ENCODE peak calls at places on chromosome 4, in five cellular contexts. G is pancreas, X is left colon, N is islet precursor cell, U is NCI-H1694 treated with DMSO at 0.1 percent for 48 hours. T is an unnamed sample.
A peak's percentile ranks its signal among the peaks of the same experiment; 100 is the strongest.

GRCh38 chr4:22500128-22500611 is 15.7 kb downstream of the ADGRA3 start:
- DNase-seq in N (no peak), G (no peak), X (peak; percentile 61), U (no peak), T (no peak)

GRCh38 chr4:106830879-106831278 is 205.2 kb downstream of the DKK2 start:
- DNase-seq in U (no peak), N (no peak), X (no peak), G (no peak), T (no peak)

GRCh38 chr4:136864580-136865185 is 667.6 kb downstream of the PCDH18 start:
- DNase-seq in U (peak; percentile 72), X (no peak), N (peak; percentile 50), G (no peak), T (no peak)

GRCh38 chr4:177879851-177880250 is 437.6 kb upstream of the AGA start:
- DNase-seq in N (peak; percentile 61), X (no peak), U (no peak), G (no peak), T (no peak)

GRCh38 chr4:65050786-65051185 is 619.5 kb downstream of the EPHA5 start:
- DNase-seq in U (no peak), X (no peak), G (no peak), N (no peak), T (no peak)

GRCh38 chr4:108762559-108763225 is at the start of gene ETNPPL:
- DNase-seq in U (no peak), X (no peak), N (peak; percentile 74), G (peak; percentile 71), T (no peak)

GRCh38 chr4:36303430-36304137 is 22.2 kb downstream of the DTHD1 start:
- DNase-seq in U (no peak), X (no peak), G (no peak), N (no peak), T (peak; percentile 75)

GRCh38 chr4:182736207-182736606 is 181.0 kb downstream of the DCTD start:
- DNase-seq in N (no peak), X (no peak), G (no peak), U (peak; percentile 86), T (no peak)

GRCh38 chr4:142565771-142566170 is 280.3 kb downstream of the INPP4B start:
- DNase-seq in U (no peak), X (no peak), G (no peak), N (no peak), T (no peak)

GRCh38 chr4:185810746-185811508 is 1.1 kb downstream of the SORBS2 start:
- DNase-seq in N (peak; percentile 66), G (no peak), U (no peak), X (no peak), T (no peak)

GRCh38 chr4:164807611-164808010 is 53.7 kb downstream of the SMIM31 start:
- DNase-seq in G (no peak), U (no peak), X (no peak), N (peak; percentile 88), T (no peak)